ENCODE peak calls at places on chromosomes 11 and 22, in eight cellular contexts. One of them, this sample, is unnamed.
A peak's percentile ranks its signal among the peaks of the same experiment; 100 is the strongest.

GRCh38 chr11:33687733-33688479 is 12.7 kb downstream of the C11orf91 start:
- DNase-seq in choroid plexus epithelial cell: peak; percentile 89
- DNase-seq in AG09309: no peak
- DNase-seq in sigmoid colon: no peak
- DNase-seq in nephron progenitor cell: peak; percentile 66
- DNase-seq in CD4-positive, alpha-beta T cell: no peak
- DNase-seq in astrocyte of the spinal cord: peak; percentile 80
- DNase-seq in heart right ventricle: peak; percentile 70
- DNase-seq in this sample: peak; percentile 41

GRCh38 chr11:32427616-32427934 is 7.8 kb downstream of the WT1 start:
- DNase-seq in choroid plexus epithelial cell: no peak
- DNase-seq in AG09309: no peak
- DNase-seq in sigmoid colon: no peak
- DNase-seq in nephron progenitor cell: no peak
- DNase-seq in CD4-positive, alpha-beta T cell: no peak
- DNase-seq in astrocyte of the spinal cord: no peak
- DNase-seq in heart right ventricle: no peak
- DNase-seq in this sample: no peak

GRCh38 chr22:27170491-27170890 is 513.1 kb downstream of the MIAT start:
- DNase-seq in choroid plexus epithelial cell: peak; percentile 84
- DNase-seq in AG09309: peak; percentile 91
- DNase-seq in sigmoid colon: peak; percentile 81
- DNase-seq in nephron progenitor cell: peak; percentile 24
- DNase-seq in CD4-positive, alpha-beta T cell: no peak
- DNase-seq in astrocyte of the spinal cord: peak; percentile 85
- DNase-seq in heart right ventricle: no peak
- DNase-seq in this sample: no peak

GRCh38 chr11:111697910-111698309 is 68.3 kb downstream of the PPP2R1B start:
- DNase-seq in choroid plexus epithelial cell: no peak
- DNase-seq in AG09309: no peak
- DNase-seq in sigmoid colon: no peak
- DNase-seq in nephron progenitor cell: no peak
- DNase-seq in CD4-positive, alpha-beta T cell: no peak
- DNase-seq in astrocyte of the spinal cord: no peak
- DNase-seq in heart right ventricle: no peak
- DNase-seq in this sample: no peak

GRCh38 chr11:95503047-95503446 is 272.0 kb upstream of the SESN3 start:
- DNase-seq in choroid plexus epithelial cell: peak; percentile 41
- DNase-seq in AG09309: no peak
- DNase-seq in sigmoid colon: no peak
- DNase-seq in nephron progenitor cell: no peak
- DNase-seq in CD4-positive, alpha-beta T cell: no peak
- DNase-seq in astrocyte of the spinal cord: peak; percentile 55
- DNase-seq in heart right ventricle: peak; percentile 37
- DNase-seq in this sample: no peak

GRCh38 chr22:38570841-38571364 is 920 bp upstream of the DMC1 start:
- DNase-seq in choroid plexus epithelial cell: peak; percentile 36
- DNase-seq in AG09309: no peak
- DNase-seq in sigmoid colon: peak; percentile 77
- DNase-seq in nephron progenitor cell: peak; percentile 28
- DNase-seq in CD4-positive, alpha-beta T cell: peak; percentile 31
- DNase-seq in astrocyte of the spinal cord: peak; percentile 21
- DNase-seq in heart right ventricle: peak; percentile 44
- DNase-seq in this sample: peak; percentile 12

GRCh38 chr11:121665211-121665838 is 212.6 kb upstream of the SORL1-AS1 start:
- DNase-seq in choroid plexus epithelial cell: no peak
- DNase-seq in AG09309: no peak
- DNase-seq in sigmoid colon: no peak
- DNase-seq in nephron progenitor cell: no peak
- DNase-seq in CD4-positive, alpha-beta T cell: no peak
- DNase-seq in astrocyte of the spinal cord: no peak
- DNase-seq in heart right ventricle: no peak
- DNase-seq in this sample: no peak

GRCh38 chr11:10632483-10632882 is 61.1 kb downstream of the IRAG1 start:
- DNase-seq in choroid plexus epithelial cell: no peak
- DNase-seq in AG09309: no peak
- DNase-seq in sigmoid colon: no peak
- DNase-seq in nephron progenitor cell: no peak
- DNase-seq in CD4-positive, alpha-beta T cell: no peak
- DNase-seq in astrocyte of the spinal cord: no peak
- DNase-seq in heart right ventricle: no peak
- DNase-seq in this sample: no peak

GRCh38 chr11:113663567-113663966 is 42.5 kb downstream of the TMPRSS5 start:
- DNase-seq in choroid plexus epithelial cell: no peak
- DNase-seq in AG09309: no peak
- DNase-seq in sigmoid colon: no peak
- DNase-seq in nephron progenitor cell: no peak
- DNase-seq in CD4-positive, alpha-beta T cell: no peak
- DNase-seq in astrocyte of the spinal cord: no peak
- DNase-seq in heart right ventricle: no peak
- DNase-seq in this sample: no peak

GRCh38 chr22:48495751-48496080 is 1332.0 kb downstream of the BRD1 start:
- DNase-seq in choroid plexus epithelial cell: no peak
- DNase-seq in AG09309: no peak
- DNase-seq in sigmoid colon: no peak
- DNase-seq in nephron progenitor cell: no peak
- DNase-seq in CD4-positive, alpha-beta T cell: no peak
- DNase-seq in astrocyte of the spinal cord: no peak
- DNase-seq in heart right ventricle: no peak
- DNase-seq in this sample: no peak

GRCh38 chr11:77073328-77074001 is 6.7 kb downstream of the CAPN5 start:
- DNase-seq in choroid plexus epithelial cell: peak; percentile 98
- DNase-seq in AG09309: peak; percentile 79
- DNase-seq in sigmoid colon: peak; percentile 98
- DNase-seq in nephron progenitor cell: peak; percentile 36
- DNase-seq in CD4-positive, alpha-beta T cell: no peak
- DNase-seq in astrocyte of the spinal cord: peak; percentile 90
- DNase-seq in heart right ventricle: peak; percentile 82
- DNase-seq in this sample: no peak
- TF ChIP-seq CTCF in choroid plexus epithelial cell: peak; percentile 81
- TF ChIP-seq CTCF in AG09309: peak; percentile 69
- TF ChIP-seq CTCF in sigmoid colon: peak; percentile 63
- TF ChIP-seq CTCF in nephron progenitor cell: no peak
- TF ChIP-seq CTCF in CD4-positive, alpha-beta T cell: no peak
- TF ChIP-seq CTCF in astrocyte of the spinal cord: peak; percentile 52
- TF ChIP-seq CTCF in heart right ventricle: peak; percentile 11
- TF ChIP-seq CTCF in this sample: no peak

GRCh38 chr22:50583294-50583865 is 731 bp upstream of the CHKB start:
- DNase-seq in choroid plexus epithelial cell: no peak
- DNase-seq in AG09309: no peak
- DNase-seq in sigmoid colon: no peak
- DNase-seq in nephron progenitor cell: no peak
- DNase-seq in CD4-positive, alpha-beta T cell: no peak
- DNase-seq in astrocyte of the spinal cord: no peak
- DNase-seq in heart right ventricle: no peak
- DNase-seq in this sample: no peak
- TF ChIP-seq CTCF in choroid plexus epithelial cell: no peak
- TF ChIP-seq CTCF in AG09309: no peak
- TF ChIP-seq CTCF in sigmoid colon: no peak
- TF ChIP-seq CTCF in nephron progenitor cell: no peak
- TF ChIP-seq CTCF in CD4-positive, alpha-beta T cell: peak; percentile 13
- TF ChIP-seq CTCF in astrocyte of the spinal cord: peak; percentile 30
- TF ChIP-seq CTCF in heart right ventricle: no peak
- TF ChIP-seq CTCF in this sample: no peak

DNA sequence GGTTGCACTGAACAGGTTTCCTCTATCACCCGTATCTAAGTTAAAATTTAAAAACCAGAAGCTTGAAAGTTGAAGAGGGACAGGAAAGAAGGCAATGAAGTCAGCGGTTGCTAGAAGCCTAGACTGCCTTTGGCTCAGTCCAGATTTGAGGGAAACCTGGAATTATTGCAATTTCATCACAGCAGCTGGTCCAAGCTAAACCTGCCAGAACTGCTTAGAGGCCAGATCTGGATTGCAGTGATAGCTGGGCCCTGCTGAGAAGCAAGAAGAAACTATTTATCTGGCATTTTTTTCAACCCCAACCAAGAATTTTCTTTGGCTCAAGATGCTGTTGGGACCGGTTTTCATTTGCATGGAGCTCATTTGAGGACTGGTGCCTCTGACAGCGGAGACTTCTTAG is 121.5 kb upstream of the TEAD1 start:
- DNase-seq in choroid plexus epithelial cell: peak; percentile 96
- DNase-seq in AG09309: peak; percentile 87
- DNase-seq in sigmoid colon: peak; percentile 80
- DNase-seq in nephron progenitor cell: no peak
- DNase-seq in CD4-positive, alpha-beta T cell: no peak
- DNase-seq in astrocyte of the spinal cord: peak; percentile 90
- DNase-seq in heart right ventricle: peak; percentile 17
- DNase-seq in this sample: no peak
- TF ChIP-seq CTCF in choroid plexus epithelial cell: no peak
- TF ChIP-seq CTCF in AG09309: no peak
- TF ChIP-seq CTCF in sigmoid colon: no peak
- TF ChIP-seq CTCF in nephron progenitor cell: no peak
- TF ChIP-seq CTCF in CD4-positive, alpha-beta T cell: no peak
- TF ChIP-seq CTCF in astrocyte of the spinal cord: no peak
- TF ChIP-seq CTCF in heart right ventricle: no peak
- TF ChIP-seq CTCF in this sample: no peak

GRCh38 chr22:40345801-40346177 is 511 bp upstream of the ADSL start:
- DNase-seq in choroid plexus epithelial cell: peak; percentile 42
- DNase-seq in AG09309: no peak
- DNase-seq in sigmoid colon: no peak
- DNase-seq in nephron progenitor cell: peak; percentile 46
- DNase-seq in CD4-positive, alpha-beta T cell: peak; percentile 55
- DNase-seq in astrocyte of the spinal cord: no peak
- DNase-seq in heart right ventricle: peak; percentile 14
- DNase-seq in this sample: no peak

GRCh38 chr22:40346178-40347064 is at the start of gene ADSL:
- DNase-seq in choroid plexus epithelial cell: peak; percentile 86
- DNase-seq in AG09309: no peak
- DNase-seq in sigmoid colon: peak; percentile 93
- DNase-seq in nephron progenitor cell: peak; percentile 91
- DNase-seq in CD4-positive, alpha-beta T cell: peak; percentile 81
- DNase-seq in astrocyte of the spinal cord: peak; percentile 88
- DNase-seq in heart right ventricle: peak; percentile 90
- DNase-seq in this sample: peak; percentile 75

GRCh38 chr22:40345271-40345670 is 1.0 kb upstream of the ADSL start:
- DNase-seq in choroid plexus epithelial cell: peak; percentile 23
- DNase-seq in AG09309: no peak
- DNase-seq in sigmoid colon: no peak
- DNase-seq in nephron progenitor cell: no peak
- DNase-seq in CD4-positive, alpha-beta T cell: peak; percentile 33
- DNase-seq in astrocyte of the spinal cord: peak; percentile 12
- DNase-seq in heart right ventricle: no peak
- DNase-seq in this sample: no peak

GRCh38 chr22:40347300-40347699 is 1.0 kb downstream of the ADSL start:
- DNase-seq in choroid plexus epithelial cell: no peak
- DNase-seq in AG09309: no peak
- DNase-seq in sigmoid colon: no peak
- DNase-seq in nephron progenitor cell: no peak
- DNase-seq in CD4-positive, alpha-beta T cell: no peak
- DNase-seq in astrocyte of the spinal cord: no peak
- DNase-seq in heart right ventricle: no peak
- DNase-seq in this sample: no peak

GRCh38 chr22:40348025-40348658 is 1.8 kb downstream of the ADSL start:
- DNase-seq in choroid plexus epithelial cell: peak; percentile 80
- DNase-seq in AG09309: no peak
- DNase-seq in sigmoid colon: no peak
- DNase-seq in nephron progenitor cell: peak; percentile 35
- DNase-seq in CD4-positive, alpha-beta T cell: peak; percentile 65
- DNase-seq in astrocyte of the spinal cord: peak; percentile 60
- DNase-seq in heart right ventricle: peak; percentile 23
- DNase-seq in this sample: no peak
- TF ChIP-seq CTCF in choroid plexus epithelial cell: peak; percentile 96
- TF ChIP-seq CTCF in AG09309: peak; percentile 81
- TF ChIP-seq CTCF in sigmoid colon: peak; percentile 43
- TF ChIP-seq CTCF in nephron progenitor cell: peak; percentile 60
- TF ChIP-seq CTCF in CD4-positive, alpha-beta T cell: peak; percentile 93
- TF ChIP-seq CTCF in astrocyte of the spinal cord: peak; percentile 87
- TF ChIP-seq CTCF in heart right ventricle: peak; percentile 57
- TF ChIP-seq CTCF in this sample: peak; percentile 65

GRCh38 chr22:29813563-29813962 is 24.5 kb downstream of the ASCC2 start:
- DNase-seq in choroid plexus epithelial cell: peak; percentile 52
- DNase-seq in AG09309: no peak
- DNase-seq in sigmoid colon: no peak
- DNase-seq in nephron progenitor cell: no peak
- DNase-seq in CD4-positive, alpha-beta T cell: no peak
- DNase-seq in astrocyte of the spinal cord: no peak
- DNase-seq in heart right ventricle: no peak
- DNase-seq in this sample: no peak
- TF ChIP-seq CTCF in choroid plexus epithelial cell: peak; percentile 49
- TF ChIP-seq CTCF in AG09309: no peak
- TF ChIP-seq CTCF in sigmoid colon: no peak
- TF ChIP-seq CTCF in nephron progenitor cell: no peak
- TF ChIP-seq CTCF in CD4-positive, alpha-beta T cell: no peak
- TF ChIP-seq CTCF in astrocyte of the spinal cord: no peak
- TF ChIP-seq CTCF in heart right ventricle: no peak
- TF ChIP-seq CTCF in this sample: peak; percentile 39

GRCh38 chr11:97009613-97010012 is 619.8 kb downstream of the JRKL start:
- DNase-seq in choroid plexus epithelial cell: no peak
- DNase-seq in AG09309: no peak
- DNase-seq in sigmoid colon: no peak
- DNase-seq in nephron progenitor cell: no peak
- DNase-seq in CD4-positive, alpha-beta T cell: no peak
- DNase-seq in astrocyte of the spinal cord: no peak
- DNase-seq in heart right ventricle: no peak
- DNase-seq in this sample: no peak
- TF ChIP-seq CTCF in choroid plexus epithelial cell: no peak
- TF ChIP-seq CTCF in AG09309: no peak
- TF ChIP-seq CTCF in sigmoid colon: no peak
- TF ChIP-seq CTCF in nephron progenitor cell: no peak
- TF ChIP-seq CTCF in CD4-positive, alpha-beta T cell: no peak
- TF ChIP-seq CTCF in astrocyte of the spinal cord: no peak
- TF ChIP-seq CTCF in heart right ventricle: no peak
- TF ChIP-seq CTCF in this sample: no peak

DNA sequence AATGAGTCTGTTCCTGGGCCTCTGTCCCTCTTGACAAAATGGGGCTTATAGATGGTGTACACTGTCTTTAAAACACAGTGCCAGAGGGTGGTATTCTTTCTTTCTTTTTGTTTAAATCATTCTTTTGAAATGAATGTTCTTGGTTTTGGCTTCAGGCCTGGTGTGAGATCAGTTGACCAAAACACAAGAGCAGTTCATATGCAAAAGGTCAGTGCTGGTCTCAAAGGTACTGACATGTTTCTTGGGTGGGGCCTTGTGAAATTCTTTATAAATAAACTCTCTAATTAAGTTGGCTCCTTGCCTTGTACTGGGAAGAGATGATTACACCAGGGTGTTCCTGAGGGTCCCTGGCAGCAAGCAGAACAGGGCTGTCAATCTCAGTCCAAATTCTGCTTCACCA is 110.0 kb downstream of the FBXO7 start:
- DNase-seq in choroid plexus epithelial cell: peak; percentile 87
- DNase-seq in AG09309: no peak
- DNase-seq in sigmoid colon: peak; percentile 35
- DNase-seq in nephron progenitor cell: no peak
- DNase-seq in CD4-positive, alpha-beta T cell: no peak
- DNase-seq in astrocyte of the spinal cord: peak; percentile 44
- DNase-seq in heart right ventricle: no peak
- DNase-seq in this sample: no peak
- TF ChIP-seq CTCF in choroid plexus epithelial cell: no peak
- TF ChIP-seq CTCF in AG09309: no peak
- TF ChIP-seq CTCF in sigmoid colon: no peak
- TF ChIP-seq CTCF in nephron progenitor cell: no peak
- TF ChIP-seq CTCF in CD4-positive, alpha-beta T cell: no peak
- TF ChIP-seq CTCF in astrocyte of the spinal cord: no peak
- TF ChIP-seq CTCF in heart right ventricle: no peak
- TF ChIP-seq CTCF in this sample: no peak

This sample was measured in progenitor cell of endocrine pancreas.